ENCODE peak calls at places on chromosome 11, in seven cellular contexts. X is H9, W is IMR-90, V is H1, D is neuronal stem cell, N is mesendoderm, L is mesenchymal stem cell. Z is an unnamed sample.
A peak's percentile ranks its signal among the peaks of the same experiment; 100 is the strongest.

GRCh38 chr11:119912214-119912613 is 183.2 kb upstream of the NECTIN1 start:
- DNase-seq in W (no peak), N (no peak), D (no peak), V (no peak), L (no peak), X (no peak), Z (no peak)

GRCh38 chr11:62539238-62539925 is 7.2 kb downstream of the AHNAK start:
- DNase-seq in N (no peak), V (peak; percentile 45), W (peak; percentile 93), X (no peak), D (no peak), L (peak; percentile 77), Z (no peak)

GRCh38 chr11:45337583-45338360 is 51.6 kb upstream of the SYT13 start:
- DNase-seq in L (no peak), D (no peak), V (peak; percentile 22), W (no peak), X (no peak), N (no peak), Z (no peak)

GRCh38 chr11:60872952-60873524 is 5.7 kb downstream of the ZP1 start:
- DNase-seq in L (peak; percentile 89), D (no peak), X (peak; percentile 64), W (peak; percentile 89), N (peak; percentile 83), V (peak; percentile 60), Z (no peak)

GRCh38 chr11:19725379-19726079 is 12.9 kb downstream of the NAV2 start:
- DNase-seq in W (no peak), L (no peak), N (peak; percentile 36), D (no peak), X (no peak), V (no peak), Z (peak; percentile 98)

GRCh38 chr11:100550910-100551309 is 136.2 kb upstream of the ARHGAP42 start:
- DNase-seq in X (no peak), L (no peak), V (no peak), W (no peak), N (no peak), D (no peak), Z (no peak)

GRCh38 chr11:14202263-14203173 is 156.5 kb downstream of the RRAS2 start:
- DNase-seq in N (no peak), V (no peak), D (no peak), X (no peak), L (no peak), W (no peak), Z (no peak)

GRCh38 chr11:128508785-128509518 is 78.4 kb downstream of the ETS1 start:
- DNase-seq in W (peak; percentile 86), L (peak; percentile 84), N (no peak), V (no peak), D (no peak), X (no peak), Z (no peak)

GRCh38 chr11:26878959-26879581 is 114.8 kb upstream of the FIBIN start:
- DNase-seq in V (no peak), D (no peak), X (peak; percentile 25), W (no peak), N (no peak), L (no peak), Z (no peak)

GRCh38 chr11:933002-933820 is 7.5 kb downstream of the AP2A2 start:
- DNase-seq in D (no peak), W (no peak), N (no peak), L (no peak), V (no peak), X (no peak), Z (no peak)
- H3K23ac ChIP-seq in D (no peak overlapping the region), W (no peak overlapping the region), N (no peak overlapping the region), L (no peak overlapping the region), V (no peak overlapping the region), X (no peak overlapping the region), Z (no peak overlapping the region)

GRCh38 chr11:65833297-65834030 is at the start of gene SNX32:
- DNase-seq in V (peak; percentile 97), D (peak; percentile 93), N (peak; percentile 95), L (peak; percentile 93), X (peak; percentile 94), W (peak; percentile 90), Z (peak; percentile 87)
- H3K23ac ChIP-seq in V (peak within 1 kb of the TSS; percentile 75), D (peak within 1 kb of the TSS; percentile 45), N (peak within 1 kb of the TSS; percentile 51), L (no peak within 1 kb of the TSS), X (no peak within 1 kb of the TSS), W (peak within 1 kb of the TSS; percentile 86), Z (peak within 1 kb of the TSS; percentile 67)

DNA sequence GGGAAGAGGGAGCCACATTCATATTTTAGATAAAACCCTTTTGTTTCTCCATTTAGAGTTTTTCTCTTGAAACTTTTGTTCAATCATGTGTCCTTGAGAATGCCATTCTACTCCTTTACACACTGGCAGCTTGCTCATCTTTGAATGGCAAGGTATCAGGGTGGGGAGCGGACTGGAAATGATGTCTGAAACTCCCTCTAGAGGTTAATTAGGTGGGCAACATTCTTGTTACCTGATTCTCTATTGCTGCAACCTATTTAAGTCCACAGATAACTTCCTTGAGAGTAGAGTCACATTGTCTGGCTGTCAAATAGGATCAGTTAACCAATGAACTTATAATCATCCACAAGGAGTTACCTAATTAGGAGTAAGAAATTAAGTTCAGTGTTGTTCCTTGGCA is 533.6 kb upstream of the API5 start:
- DNase-seq in V (no peak), N (peak; percentile 59), X (peak; percentile 24), L (no peak), W (no peak), D (no peak), Z (no peak)
- H3K23ac ChIP-seq in V (no peak overlapping the region), N (no peak overlapping the region), X (no peak overlapping the region), L (no peak overlapping the region), W (no peak overlapping the region), D (no peak overlapping the region), Z (no peak overlapping the region)

GRCh38 chr11:1131033-1131911 is 26.5 kb upstream of the MUC5AC start:
- DNase-seq in W (no peak), L (no peak), D (no peak), X (peak; percentile 37), V (no peak), N (no peak), Z (no peak)
- H3K23ac ChIP-seq in W (no peak overlapping the region), L (no peak overlapping the region), D (no peak overlapping the region), X (no peak overlapping the region), V (no peak overlapping the region), N (no peak overlapping the region), Z (no peak overlapping the region)

DNA sequence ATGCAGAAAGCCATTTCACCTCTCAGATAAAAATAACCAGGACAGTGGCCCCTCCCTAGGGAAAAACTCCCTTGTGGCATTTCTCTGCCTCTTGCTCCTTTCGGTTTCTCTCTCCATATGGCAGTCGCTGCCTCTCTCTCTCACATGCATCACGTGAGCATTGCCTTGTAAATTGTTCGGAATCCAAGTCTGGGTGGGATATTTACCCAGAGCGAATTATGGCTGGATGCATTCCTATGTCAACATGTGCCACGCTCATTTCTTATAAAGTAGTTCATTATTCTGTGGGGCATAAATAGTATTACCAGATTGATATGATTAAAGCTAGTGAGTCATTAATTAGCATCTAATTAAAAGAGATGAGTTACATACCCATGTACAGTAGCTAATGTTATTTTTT is 392.9 kb downstream of the INSC start:
- DNase-seq in V (no peak), L (no peak), N (no peak), X (no peak), W (no peak), D (no peak), Z (no peak)
- H3K23ac ChIP-seq in V (no peak overlapping the region), L (no peak overlapping the region), N (no peak overlapping the region), X (no peak overlapping the region), W (no peak overlapping the region), D (no peak overlapping the region), Z (no peak overlapping the region)

DNA sequence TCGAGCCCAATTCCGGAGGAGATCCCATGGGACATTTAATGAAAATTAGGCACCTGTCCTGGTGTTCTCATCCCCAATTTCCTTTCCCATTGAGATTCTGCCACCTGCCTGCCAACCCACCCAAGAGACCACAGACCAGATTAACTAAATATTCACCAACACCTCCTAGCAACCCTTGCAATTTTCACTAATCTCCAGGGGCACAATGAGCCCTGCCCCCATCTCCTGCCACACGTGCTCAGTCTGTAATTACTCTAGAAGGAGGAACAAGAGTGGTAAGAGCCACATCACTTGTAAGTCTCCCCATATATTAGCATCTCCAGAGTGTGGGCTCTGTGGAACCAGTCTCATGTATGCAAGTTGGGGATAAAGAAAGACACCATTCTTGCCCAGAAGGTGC is 38.0 kb downstream of the IL18BP start:
- DNase-seq in X (no peak), D (no peak), V (no peak), L (no peak), N (no peak), W (no peak), Z (no peak)
- H3K23ac ChIP-seq in X (no peak overlapping the region), D (no peak overlapping the region), V (no peak overlapping the region), L (no peak overlapping the region), N (no peak overlapping the region), W (no peak overlapping the region), Z (no peak overlapping the region)